ENCODE peak calls at places on chromosomes 7 and 10, in six cellular contexts. Y, X, O, M, C and A are unnamed samples.

GRCh38 chr10:50600286-50600685 is 23.5 kb downstream of the SGMS1 start:
- DNase-seq in O (no peak), X (no peak), C (no peak), Y (no peak), M (no peak), A (no peak)

GRCh38 chr7:150927954-150928340 is 50.2 kb downstream of the KCNH2 start:
- DNase-seq in O (no peak), C (no peak), X (no peak), Y (no peak), M (no peak), A (no peak)

GRCh38 chr7:47846117-47846836 is 102.0 kb downstream of the PKD1L1 start:
- DNase-seq in M (no peak), C (no peak), O (no peak), Y (peak; percentile 43), X (no peak), A (no peak)

GRCh38 chr7:99290980-99291607 is 18.5 kb downstream of the MYH16 start:
- DNase-seq in M (no peak), Y (no peak), X (no peak), O (peak; percentile 74), C (no peak), A (no peak)

GRCh38 chr7:109308816-109309215 is 739.1 kb downstream of the DNAJB9 start:
- DNase-seq in O (no peak), C (no peak), X (no peak), Y (no peak), M (no peak), A (no peak)

GRCh38 chr7:3805151-3805550 is 504.1 kb downstream of the SDK1 start:
- DNase-seq in O (no peak), M (no peak), X (no peak), C (no peak), Y (no peak), A (no peak)

GRCh38 chr7:31883761-31884164 is 186.4 kb downstream of the PDE1C start:
- DNase-seq in X (peak; percentile 19), C (no peak), M (peak; percentile 13), Y (no peak), O (no peak), A (no peak)

GRCh38 chr7:99004216-99004615 is 125.9 kb downstream of the TRRAP start:
- DNase-seq in M (no peak), X (no peak), O (no peak), C (no peak), Y (no peak), A (no peak)

GRCh38 chr10:3389093-3389492 is 216.5 kb upstream of the PITRM1 start:
- DNase-seq in O (no peak), C (no peak), X (no peak), Y (no peak), M (no peak), A (no peak)

GRCh38 chr10:6002809-6003500 is 25.6 kb upstream of the IL15RA start:
- DNase-seq in C (no peak), O (no peak), Y (no peak), X (no peak), M (no peak), A (no peak)

GRCh38 chr10:5996696-5997095 is 19.4 kb upstream of the IL15RA start:
- DNase-seq in O (no peak), C (no peak), X (no peak), Y (no peak), M (no peak), A (no peak)

GRCh38 chr10:5999440-6000165 is 22.3 kb upstream of the IL15RA start:
- DNase-seq in M (no peak), C (no peak), O (no peak), Y (peak; percentile 9), X (no peak), A (no peak)
- TF ChIP-seq CTCF in M (no peak), C (no peak), O (no peak), Y (no peak), X (no peak), A (no peak)

GRCh38 chr7:142516038-142516501 is 233.2 kb upstream of the PRSS1 start:
- DNase-seq in Y (peak; percentile 44), O (peak; percentile 29), C (peak; percentile 27), X (peak; percentile 55), M (no peak), A (no peak)
- TF ChIP-seq CTCF in Y (peak; percentile 54), O (peak; percentile 80), C (peak; percentile 76), X (peak; percentile 86), M (peak; percentile 77), A (peak; percentile 72)

GRCh38 chr10:63595072-63595471 is 73.9 kb downstream of the REEP3 start:
- DNase-seq in Y (no peak), X (no peak), O (peak; percentile 3), M (no peak), C (no peak), A (no peak)
- TF ChIP-seq CTCF in Y (no peak), X (no peak), O (peak; percentile 23), M (no peak), C (no peak), A (no peak)

DNA sequence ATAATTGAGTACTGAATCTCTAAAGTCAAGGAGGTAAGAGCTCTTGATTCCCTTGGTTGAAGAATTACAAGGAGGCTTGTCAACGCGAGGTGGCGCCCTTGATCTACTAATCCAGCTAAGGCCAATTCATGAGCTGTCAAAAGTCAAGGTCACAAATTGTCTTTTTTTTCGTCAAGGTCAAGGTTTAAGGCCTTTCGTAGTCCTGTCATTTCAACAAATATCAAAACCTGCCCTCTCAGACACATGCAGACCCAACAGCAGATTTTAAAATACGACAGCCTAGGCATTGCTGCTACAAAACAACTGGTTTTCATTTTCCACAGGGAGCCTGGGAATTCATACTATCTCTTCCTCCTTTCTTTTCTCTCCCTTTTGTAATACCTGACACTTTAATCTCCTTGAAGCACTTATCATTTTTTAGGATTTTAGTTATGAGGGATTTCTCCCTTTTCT is 3.6 kb downstream of the HOXA13 start:
- DNase-seq in O (peak; percentile 37), C (peak; percentile 75), M (peak; percentile 57), Y (peak; percentile 89), X (peak; percentile 83), A (peak; percentile 73)
- TF ChIP-seq CTCF in O (peak; percentile 80), C (peak; percentile 96), M (peak; percentile 85), Y (peak; percentile 93), X (peak; percentile 62), A (peak; percentile 92)

GRCh38 chr10:60144099-60144498 is 237.7 kb upstream of the CCDC6 start:
- DNase-seq in O (no peak), X (no peak), Y (no peak), M (no peak), C (no peak), A (no peak)
- TF ChIP-seq CTCF in O (no peak), X (no peak), Y (no peak), M (no peak), C (no peak), A (no peak)

DNA sequence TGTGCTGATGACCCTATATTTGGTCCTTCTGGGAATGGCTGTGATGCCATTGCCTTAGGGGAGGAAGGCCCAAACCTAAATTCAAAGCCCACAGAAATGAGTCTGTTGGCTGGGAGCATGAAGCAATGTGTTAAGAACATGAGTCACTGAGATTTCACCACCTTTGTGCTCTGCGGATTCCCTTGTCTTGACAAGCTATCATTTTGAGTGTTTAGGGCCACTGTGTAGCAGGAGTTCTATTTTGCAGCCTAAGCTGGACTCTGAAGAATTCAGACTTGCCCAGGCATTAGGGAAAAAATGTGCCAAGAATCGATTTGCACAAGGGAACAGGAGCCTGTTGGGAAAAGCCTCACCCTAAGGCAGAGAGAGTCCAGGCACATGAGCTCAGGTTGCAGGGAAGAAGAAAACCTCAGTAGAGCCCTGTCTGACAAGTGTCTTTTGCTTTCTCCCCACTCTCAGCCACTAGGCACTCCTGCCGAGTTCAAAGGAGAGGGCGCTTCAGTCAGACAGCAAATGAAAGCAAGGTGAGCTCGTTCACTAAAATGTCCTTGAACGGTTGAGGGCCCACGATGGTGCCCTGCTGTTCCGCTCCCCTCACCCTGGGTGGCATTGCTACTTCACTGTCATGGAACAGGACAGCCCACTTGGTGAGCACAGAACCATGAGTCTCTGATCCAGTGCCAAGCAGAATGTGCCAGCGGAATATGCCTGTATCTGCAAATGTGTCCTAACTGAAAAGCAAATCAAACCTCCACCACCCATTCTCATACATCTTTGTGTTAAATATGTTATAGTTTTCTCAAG is 93.6 kb downstream of the PRLHR start:
- DNase-seq in X (no peak), Y (no peak), O (no peak), C (no peak), M (no peak), A (no peak)
- TF ChIP-seq CTCF in X (no peak), Y (no peak), O (no peak), C (no peak), M (no peak), A (no peak)

GRCh38 chr10:21532694-21533576 is 1.1 kb upstream of the MLLT10 start:
- DNase-seq in Y (no peak), M (no peak), C (no peak), X (no peak), O (no peak), A (no peak)

GRCh38 chr10:21535494-21535818 is 1.4 kb downstream of the MLLT10 start:
- DNase-seq in X (no peak), Y (no peak), O (no peak), C (no peak), M (no peak), A (no peak)

GRCh38 chr10:21534611-21535493 is 820 bp downstream of the MLLT10 start:
- DNase-seq in M (peak; percentile 37), Y (peak; percentile 19), O (no peak), X (peak; percentile 73), C (peak; percentile 74), A (peak; percentile 51)

GRCh38 chr10:21531164-21531563 is 2.9 kb upstream of the MLLT10 start:
- DNase-seq in Y (no peak), M (no peak), C (no peak), X (no peak), O (no peak), A (no peak)

DNA sequence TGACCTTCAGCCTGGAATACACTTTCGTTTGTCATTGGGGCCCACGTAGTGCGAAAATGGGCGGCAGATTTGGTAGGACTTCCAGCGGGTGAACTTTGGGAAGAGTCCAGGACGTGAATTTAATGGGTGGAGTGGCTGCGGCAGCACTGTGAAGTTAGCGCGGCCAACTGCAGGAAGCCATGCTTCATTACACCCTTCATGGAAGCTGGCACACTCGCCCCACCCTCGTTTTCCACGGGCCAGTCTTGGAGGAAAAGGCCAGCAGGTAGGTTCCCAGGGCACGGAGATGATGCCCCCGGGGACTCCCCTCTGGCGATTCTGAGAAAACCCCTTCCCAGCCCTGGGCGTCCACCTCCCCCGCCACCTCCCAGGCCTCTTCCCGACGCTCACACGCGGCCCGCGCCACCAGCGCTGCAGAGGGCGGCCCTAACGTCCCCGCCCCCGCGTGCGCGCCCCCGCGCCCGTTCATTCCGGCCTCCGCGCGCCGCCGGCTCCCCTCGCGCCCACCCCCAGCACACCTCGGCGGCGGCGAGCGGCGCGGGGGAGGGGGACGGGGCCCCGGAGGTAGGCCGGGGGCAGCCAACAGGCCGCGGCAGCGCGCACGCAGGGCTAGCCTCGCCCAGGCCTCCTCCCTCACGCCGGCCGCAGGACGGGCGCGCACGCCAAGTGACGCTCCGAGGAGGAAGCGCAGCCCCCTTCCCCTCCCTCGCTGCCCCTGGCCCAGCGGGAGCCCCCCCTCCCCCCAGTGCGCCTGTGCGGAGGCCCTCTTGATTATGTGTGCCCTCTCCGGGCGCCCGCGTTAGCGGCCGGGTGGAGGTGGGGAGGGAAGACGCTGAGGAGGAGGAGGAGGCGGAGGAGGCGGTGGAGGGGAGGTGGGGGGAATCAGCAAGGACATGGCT is at the start of gene MLLT10:
- DNase-seq in M (peak; percentile 89), O (peak; percentile 88), C (peak; percentile 97), Y (peak; percentile 97), X (peak; percentile 98), A (peak; percentile 87)
- TF ChIP-seq CTCF in M (no peak), O (peak; percentile 43), C (no peak), Y (no peak), X (no peak), A (peak; percentile 27)